ENCODE peak calls at places on chromosome 9, in eight cellular contexts. X is heart left ventricle; K is stimulated activated naive CD8-positive, alpha-beta T cell treated with anti-CD3 and anti-CD28 coated beads, Interleukin-15, amount 100 ng/mL, for 72 hours; F is renal cortical epithelial cell; B is activated naive CD8-positive, alpha-beta T cell treated with anti-CD3 and anti-CD28 coated beads, Interleukin-2, amount 50 U/mL, for 16 hours; D is stomach; O is effector memory CD8-positive, alpha-beta T cell; T is fibroblast of the aortic adventitia. U is an unnamed sample.

GRCh38 chr9:127162046-127162445 is 39.6 kb upstream of the ANGPTL2 start:
- DNase-seq in K (no peak), X (no peak), O (no peak), T (no peak), D (no peak), B (no peak), F (no peak), U (no peak)

GRCh38 chr9:2677927-2678889 is 39.1 kb upstream of the KCNV2 start:
- DNase-seq in X (no peak), F (no peak), T (no peak), D (no peak), K (no peak), O (no peak), B (no peak), U (no peak)

GRCh38 chr9:129270205-129270604 is 92.1 kb upstream of the IER5L start:
- DNase-seq in O (peak), D (peak), T (no peak), B (no peak), K (peak), F (no peak), X (no peak), U (no peak)

GRCh38 chr9:91177081-91177480 is 184.6 kb downstream of the AUH start:
- DNase-seq in K (no peak), T (no peak), O (no peak), F (no peak), X (no peak), D (no peak), B (no peak), U (no peak)

GRCh38 chr9:74322661-74323314 is 174.3 kb upstream of the RORB start:
- DNase-seq in B (no peak), T (no peak), D (no peak), O (no peak), F (no peak), K (no peak), X (no peak), U (no peak)

GRCh38 chr9:68515304-68516017 is 25.2 kb downstream of the TMEM252 start:
- DNase-seq in T (peak), O (no peak), D (peak), F (peak), K (no peak), X (no peak), B (no peak), U (no peak)

GRCh38 chr9:126877418-126877817 is 17.0 kb downstream of the ZBTB34 start:
- DNase-seq in B (no peak), X (no peak), F (no peak), D (no peak), T (no peak), K (no peak), O (peak), U (no peak)

GRCh38 chr9:121559183-121559582 is 59.5 kb upstream of the GGTA1 start:
- DNase-seq in X (no peak), F (peak), O (no peak), D (no peak), K (no peak), T (peak), B (no peak), U (no peak)

GRCh38 chr9:92438900-92439526 is 14.7 kb upstream of the OMD start:
- DNase-seq in K (no peak), O (no peak), T (peak), B (no peak), X (no peak), F (peak), D (no peak), U (no peak)

GRCh38 chr9:133944746-133945135 is 47.4 kb downstream of the VAV2 start:
- DNase-seq in F (peak), B (no peak), T (peak), K (no peak), O (no peak), D (no peak), X (peak), U (no peak)